ENCODE peak calls at places on chromosomes 6 and 20, in eight cellular contexts. K is suprapubic skin, A is IMR-90, W is adrenal gland, E is Peyer's patch, F is A549, Q is ovary, P is right lobe of liver. I is an unnamed sample.

GRCh38 chr6:161434921-161435411 is 161.1 kb upstream of the AGPAT4 start:
- DNase-seq in K (no peak), A (peak; percentile 95), W (peak; percentile 41), E (no peak), F (peak; percentile 66), Q (no peak), P (no peak), I (peak; percentile 34)

GRCh38 chr6:75204222-75204958 is 1.5 kb downstream of the COL12A1 start:
- DNase-seq in K (peak; percentile 85), A (peak; percentile 96), W (peak; percentile 73), E (peak; percentile 66), F (peak; percentile 79), Q (peak; percentile 88), P (peak; percentile 68), I (peak; percentile 77)

GRCh38 chr6:56832225-56832624 is 122.7 kb upstream of the BEND6 start:
- DNase-seq in K (no peak), A (no peak), W (no peak), E (no peak), F (no peak), Q (no peak), P (no peak), I (no peak)

GRCh38 chr6:152651986-152652385 is 14.8 kb upstream of the SYNE1 start:
- DNase-seq in K (no peak), A (peak; percentile 41), W (no peak), E (no peak), F (no peak), Q (no peak), P (no peak), I (no peak)

GRCh38 chr20:57617079-57617795 is 3.0 kb downstream of the ZBP1 start:
- DNase-seq in K (no peak), A (no peak), W (no peak), E (no peak), F (no peak), Q (no peak), P (no peak), I (no peak)

GRCh38 chr6:10409766-10410209 is 5.1 kb downstream of the TFAP2A start:
- DNase-seq in K (no peak), A (no peak), W (no peak), E (no peak), F (no peak), Q (no peak), P (no peak), I (no peak)

GRCh38 chr6:144469144-144469575 is 184.0 kb downstream of the UTRN start:
- DNase-seq in K (no peak), A (no peak), W (no peak), E (no peak), F (no peak), Q (no peak), P (no peak), I (no peak)

GRCh38 chr20:37995856-37996625 is 37.2 kb downstream of the TTI1 start:
- DNase-seq in K (no peak), A (no peak), W (no peak), E (no peak), F (no peak), Q (no peak), P (no peak), I (no peak)

GRCh38 chr6:135909737-135910387 is 58.4 kb downstream of the PDE7B start:
- DNase-seq in K (no peak), A (peak; percentile 36), W (peak; percentile 56), E (peak; percentile 59), F (peak; percentile 51), Q (no peak), P (peak; percentile 24), I (peak; percentile 27)

GRCh38 chr20:45968801-45969711 is 2.9 kb downstream of the ZNF335 start:
- DNase-seq in K (peak; percentile 77), A (peak; percentile 81), W (peak; percentile 66), E (peak; percentile 42), F (no peak), Q (no peak), P (no peak), I (no peak)

GRCh38 chr20:41619360-41620115 is 1.4 kb upstream of the CHD6 start:
- DNase-seq in K (no peak), A (peak; percentile 28), W (no peak), E (no peak), F (no peak), Q (no peak), P (no peak), I (no peak)

GRCh38 chr6:151749341-151749740 is 58.1 kb upstream of the ESR1 start:
- DNase-seq in K (no peak), A (no peak), W (no peak), E (no peak), F (no peak), Q (no peak), P (no peak), I (no peak)

GRCh38 chr6:146422789-146423188 is 120.8 kb upstream of the RAB32 start:
- DNase-seq in K (no peak), A (no peak), W (no peak), E (no peak), F (no peak), Q (no peak), P (no peak), I (no peak)

GRCh38 chr6:24775520-24776058 is 852 bp downstream of the GMNN start:
- DNase-seq in K (no peak), A (peak; percentile 70), W (peak; percentile 32), E (no peak), F (no peak), Q (no peak), P (no peak), I (no peak)

GRCh38 chr6:125974214-125974866 is 12.0 kb upstream of the TRMT11 start:
- DNase-seq in K (no peak), A (peak; percentile 68), W (no peak), E (no peak), F (peak; percentile 52), Q (no peak), P (no peak), I (no peak)

GRCh38 chr6:162409986-162410715 is 317.4 kb downstream of the PRKN start:
- DNase-seq in K (no peak), A (no peak), W (no peak), E (no peak), F (no peak), Q (no peak), P (no peak), I (no peak)

GRCh38 chr6:56866917-56867522 is 87.9 kb upstream of the BEND6 start:
- DNase-seq in K (no peak), A (peak; percentile 50), W (no peak), E (no peak), F (peak; percentile 17), Q (no peak), P (no peak), I (no peak)

GRCh38 chr6:71473908-71474307 is 185.3 kb downstream of the OGFRL1 start:
- DNase-seq in K (peak; percentile 82), A (peak; percentile 97), W (peak; percentile 39), E (no peak), F (peak; percentile 43), Q (no peak), P (no peak), I (peak; percentile 21)

GRCh38 chr6:133093957-133094356 is 147.2 kb upstream of the EYA4 start:
- DNase-seq in K (no peak), A (no peak), W (no peak), E (no peak), F (no peak), Q (no peak), P (no peak), I (no peak)
- H3K27ac ChIP-seq in K (no peak overlapping the region), A (no peak overlapping the region), W (no peak overlapping the region), E (no peak overlapping the region), F (no peak overlapping the region), Q (no peak overlapping the region), P (no peak overlapping the region), I (no peak overlapping the region)

GRCh38 chr6:30062471-30063178 is 1.6 kb downstream of the POLR1H start:
- DNase-seq in K (no peak), A (no peak), W (no peak), E (no peak), F (no peak), Q (peak; percentile 15), P (no peak), I (no peak)
- H3K4me3 ChIP-seq in K (peak overlapping the region; percentile 85), A (no peak overlapping the region), W (no peak overlapping the region), E (peak overlapping the region; percentile 79), F (no peak overlapping the region), Q (no peak overlapping the region), P (no peak overlapping the region), I (no peak overlapping the region)

GRCh38 chr6:21595265-21595950 is 1.9 kb downstream of the SOX4 start:
- DNase-seq in K (no peak), A (no peak), W (peak; percentile 40), E (peak; percentile 67), F (peak; percentile 42), Q (peak; percentile 63), P (peak; percentile 56), I (peak; percentile 37)
- TF ChIP-seq POLR2A in K (no peak), A (no peak), W (no peak), E (no peak), F (no peak), Q (no peak), P (no peak), I (no peak)

DNA sequence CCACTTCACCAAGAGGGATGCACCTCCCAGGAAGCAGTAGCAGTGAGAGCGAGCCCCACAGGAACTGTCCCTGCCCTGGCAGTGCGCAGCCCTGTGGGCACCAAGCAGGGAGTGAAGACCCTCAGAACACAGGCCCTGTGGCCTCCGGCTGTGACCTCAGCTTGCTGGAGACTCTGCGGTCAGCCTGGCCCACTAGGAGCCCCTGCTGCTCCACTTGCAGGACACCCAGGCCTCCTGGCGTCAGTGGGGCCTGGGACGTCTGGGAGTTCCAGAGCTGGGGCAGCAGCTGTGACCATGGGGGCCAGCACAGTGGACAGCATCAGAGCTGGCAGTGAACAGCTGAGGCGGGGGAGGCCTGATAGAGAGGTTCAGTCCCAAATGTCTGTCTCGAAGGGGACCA is 28.3 kb downstream of the PXDC1 start:
- DNase-seq in K (no peak), A (no peak), W (no peak), E (peak; percentile 24), F (no peak), Q (no peak), P (no peak), I (no peak)
- H3K27ac ChIP-seq in K (no peak overlapping the region), A (no peak overlapping the region), W (no peak overlapping the region), E (no peak overlapping the region), F (no peak overlapping the region), Q (no peak overlapping the region), P (no peak overlapping the region), I (peak overlapping the region; percentile 79)

GRCh38 chr6:3426091-3426780 is 30.6 kb downstream of the SLC22A23 start:
- DNase-seq in K (no peak), A (no peak), W (no peak), E (no peak), F (no peak), Q (no peak), P (no peak), I (no peak)

GRCh38 chr6:3422457-3422816 is 34.4 kb downstream of the SLC22A23 start:
- DNase-seq in K (no peak), A (no peak), W (no peak), E (no peak), F (no peak), Q (no peak), P (no peak), I (no peak)

GRCh38 chr6:3425574-3425973 is 31.3 kb downstream of the SLC22A23 start:
- DNase-seq in K (no peak), A (no peak), W (no peak), E (no peak), F (no peak), Q (no peak), P (no peak), I (no peak)

GRCh38 chr6:3423439-3424184 is 33.2 kb downstream of the SLC22A23 start:
- DNase-seq in K (no peak), A (no peak), W (no peak), E (no peak), F (no peak), Q (no peak), P (no peak), I (no peak)

GRCh38 chr6:3424185-3424927 is 32.5 kb downstream of the SLC22A23 start:
- DNase-seq in K (no peak), A (no peak), W (no peak), E (no peak), F (no peak), Q (no peak), P (no peak), I (no peak)
- H3K4me3 ChIP-seq in K (no peak overlapping the region), A (no peak overlapping the region), W (no peak overlapping the region), E (no peak overlapping the region), F (no peak overlapping the region), Q (no peak overlapping the region), P (no peak overlapping the region), I (no peak overlapping the region)